ENCODE peak calls at places on chromosomes 11 and 22, in seven cellular contexts. N is stomach; J is activated T-helper 1 cell treated with anti-CD3 and anti-CD28 coated beads, Interleukin-2, amount 50 U/mL, for 16 hours; Y is activated T-cell treated with anti-CD3 and anti-CD28 coated beads for 1 hour; G is endodermal cell; B is psoas muscle; E is T-helper 2 cell. O is an unnamed sample.

GRCh38 chr22:42984814-42985540 is 30.0 kb downstream of the PACSIN2 start:
- DNase-seq in N (no peak), J (no peak), Y (no peak), G (no peak), B (no peak), E (no peak), O (peak)

GRCh38 chr11:797300-798092 is 585 bp downstream of the SLC25A22 start:
- DNase-seq in N (peak), J (peak), Y (peak), G (peak), B (peak), E (peak), O (peak)

GRCh38 chr11:3195251-3196160 is 23.1 kb downstream of the MRGPRG start:
- DNase-seq in N (no peak), J (no peak), Y (no peak), G (peak), B (no peak), E (no peak), O (peak)

GRCh38 chr22:36730176-36730858 is 26.8 kb upstream of the CACNG2 start:
- DNase-seq in N (no peak), J (no peak), Y (no peak), G (peak), B (no peak), E (no peak), O (no peak)

GRCh38 chr11:2825261-2825885 is 60.2 kb downstream of the CDKN1C start:
- DNase-seq in N (peak), J (no peak), Y (no peak), G (no peak), B (peak), E (no peak), O (peak)

GRCh38 chr11:12329797-12330196 is 47.6 kb upstream of the PARVA start:
- DNase-seq in N (no peak), J (no peak), Y (no peak), G (no peak), B (no peak), E (no peak), O (no peak)

GRCh38 chr22:38964989-38965388 is 7.6 kb downstream of the APOBEC3A start:
- DNase-seq in N (no peak), J (no peak), Y (no peak), G (no peak), B (no peak), E (no peak), O (no peak)

GRCh38 chr11:61973603-61974162 is 6.2 kb upstream of the FTH1 start:
- DNase-seq in N (no peak), J (no peak), Y (no peak), G (peak), B (no peak), E (no peak), O (peak)

GRCh38 chr22:48936391-48936790 is 891.3 kb downstream of the BRD1 start:
- DNase-seq in N (peak), J (no peak), Y (no peak), G (peak), B (no peak), E (no peak), O (no peak)

GRCh38 chr22:46731246-46732040 is 6.6 kb downstream of the CERK start:
- DNase-seq in N (peak), J (no peak), Y (no peak), G (peak), B (peak), E (no peak), O (no peak)